ENCODE peak calls at places on chromosomes 12 and 14, in nine cellular contexts. K, E, N, P, M, R, C, Q and U are unnamed samples.

GRCh38 chr12:81257952-81258551 is 180.2 kb downstream of the ACSS3 start:
- DNase-seq in K (no peak), E (no peak), N (peak), P (no peak), M (no peak), R (peak), C (no peak), Q (no peak), U (peak)

GRCh38 chr14:38201137-38201828 is 6.4 kb upstream of the SSTR1 start:
- DNase-seq in K (no peak), E (no peak), N (no peak), P (no peak), M (no peak), R (no peak), C (no peak), Q (no peak), U (peak)

GRCh38 chr12:51960488-51960887 is 9.0 kb downstream of the ACVR1B start:
- DNase-seq in K (no peak), E (no peak), N (no peak), P (no peak), M (no peak), R (no peak), C (no peak), Q (no peak), U (no peak)

GRCh38 chr12:41604830-41605229 is 416.7 kb downstream of the PDZRN4 start:
- DNase-seq in K (no peak), E (no peak), N (no peak), P (no peak), M (no peak), R (peak), C (no peak), Q (no peak), U (no peak)

GRCh38 chr14:101377069-101377468 is 184.2 kb upstream of the DIO3 start:
- DNase-seq in K (no peak), E (no peak), N (no peak), P (no peak), M (no peak), R (no peak), C (no peak), Q (no peak), U (no peak)

GRCh38 chr12:62632521-62632920 is 165.9 kb downstream of the MON2 start:
- DNase-seq in K (peak), E (peak), N (no peak), P (peak), M (peak), R (peak), C (peak), Q (peak), U (peak)

GRCh38 chr14:34479694-34480093 is 17.7 kb upstream of the SPTSSA start:
- DNase-seq in K (no peak), E (no peak), N (no peak), P (no peak), M (no peak), R (no peak), C (no peak), Q (no peak), U (no peak)

GRCh38 chr14:50084666-50085065 is 31.7 kb downstream of the VCPKMT start:
- DNase-seq in K (no peak), E (no peak), N (no peak), P (no peak), M (no peak), R (no peak), C (no peak), Q (no peak), U (no peak)

GRCh38 chr12:11731455-11731854 is 82.0 kb downstream of the ETV6 start:
- DNase-seq in K (no peak), E (no peak), N (no peak), P (no peak), M (no peak), R (peak), C (no peak), Q (no peak), U (peak)

GRCh38 chr14:75435473-75435872 is 7.7 kb downstream of the JDP2 start:
- DNase-seq in K (no peak), E (no peak), N (no peak), P (no peak), M (no peak), R (no peak), C (no peak), Q (no peak), U (no peak)

GRCh38 chr14:94795372-94795771 is 25.5 kb upstream of the GSC start:
- DNase-seq in K (no peak), E (no peak), N (no peak), P (no peak), M (no peak), R (peak), C (no peak), Q (no peak), U (no peak)

GRCh38 chr14:67710209-67710608 is 8.5 kb downstream of the RDH12 start:
- DNase-seq in K (no peak), E (no peak), N (no peak), P (no peak), M (no peak), R (no peak), C (no peak), Q (no peak), U (no peak)

GRCh38 chr14:67704018-67704417 is 2.3 kb downstream of the RDH12 start:
- DNase-seq in K (no peak), E (no peak), N (no peak), P (no peak), M (no peak), R (no peak), C (no peak), Q (no peak), U (no peak)

GRCh38 chr14:67705211-67705610 is 3.5 kb downstream of the RDH12 start:
- DNase-seq in K (no peak), E (no peak), N (no peak), P (no peak), M (no peak), R (no peak), C (no peak), Q (no peak), U (no peak)

GRCh38 chr14:67704484-67705089 is 2.9 kb downstream of the RDH12 start:
- DNase-seq in K (peak), E (peak), N (peak), P (peak), M (no peak), R (peak), C (no peak), Q (no peak), U (peak)
- TF ChIP-seq CTCF in K (peak), E (peak), N (peak), P (peak), M (peak), R (peak), C (peak), Q (peak), U (peak)

DNA sequence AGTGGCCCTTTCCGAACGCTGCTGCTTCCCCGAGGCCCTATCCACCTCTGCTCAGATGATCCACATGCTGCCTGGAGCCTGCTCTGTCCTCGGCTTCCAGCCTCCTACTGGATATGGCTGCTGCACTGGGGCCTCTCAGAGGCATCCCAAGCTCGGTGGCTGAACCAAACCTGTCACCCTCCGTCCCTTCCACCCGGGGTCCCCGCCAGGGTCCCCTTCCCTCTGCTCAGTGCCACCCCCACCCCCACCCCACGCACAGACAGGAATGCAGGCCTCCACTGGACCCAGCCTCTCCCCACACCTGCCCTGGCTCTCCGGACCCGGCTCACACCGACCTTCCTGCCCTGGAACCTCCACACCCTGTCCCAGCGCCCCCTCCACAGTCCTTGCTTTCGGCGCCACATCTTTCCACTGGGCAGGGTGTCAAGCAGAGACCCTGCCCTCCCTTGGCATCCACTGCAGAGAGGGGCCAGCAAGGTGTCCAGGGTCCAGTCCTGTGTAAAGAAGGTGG is 6.1 kb downstream of the CEP170B start:
- DNase-seq in K (no peak), E (no peak), N (no peak), P (no peak), M (no peak), R (no peak), C (peak), Q (no peak), U (no peak)
- TF ChIP-seq CTCF in K (no peak), E (no peak), N (no peak), P (no peak), M (no peak), R (no peak), C (no peak), Q (no peak), U (no peak)

DNA sequence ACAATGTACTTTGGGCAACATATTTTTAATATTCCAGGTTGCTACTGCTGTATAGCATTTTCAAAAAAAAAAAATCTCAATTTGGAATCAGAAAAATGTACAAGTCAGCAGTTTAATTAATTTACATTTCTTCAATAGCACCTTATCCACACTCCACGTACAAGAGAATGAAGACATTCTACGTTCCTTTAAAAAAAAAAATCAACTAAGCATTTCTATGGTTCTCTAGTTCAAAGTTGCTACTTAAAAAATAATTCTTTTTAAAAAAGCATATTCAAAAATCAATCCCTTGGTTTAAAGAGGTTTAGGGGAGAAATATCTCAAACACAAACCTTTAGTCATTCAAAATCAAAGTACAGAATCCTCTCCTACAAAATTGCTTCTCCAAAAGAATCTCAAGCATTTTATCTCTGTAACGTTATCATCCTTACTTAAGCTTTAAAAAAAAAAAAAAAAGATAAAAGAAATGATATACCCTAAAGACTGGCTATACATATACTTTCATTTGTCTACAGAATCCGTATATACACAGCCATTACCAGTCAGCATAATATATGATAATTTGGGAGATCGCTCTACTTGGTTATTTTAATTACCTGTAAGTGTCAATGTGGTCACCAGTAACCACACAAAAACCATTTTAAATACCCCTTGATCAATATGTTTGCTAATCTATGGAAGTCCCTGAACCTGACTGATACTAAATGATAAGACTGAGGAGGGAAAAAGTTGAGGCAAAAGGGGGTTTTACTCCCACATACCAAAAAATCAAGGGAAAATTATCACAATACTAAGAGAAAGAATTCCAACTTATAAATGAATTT is 2.7 kb downstream of the MED13L start:
- DNase-seq in K (no peak), E (no peak), N (no peak), P (no peak), M (no peak), R (no peak), C (no peak), Q (no peak), U (no peak)
- TF ChIP-seq CTCF in K (no peak), E (no peak), N (no peak), P (peak), M (no peak), R (no peak), C (no peak), Q (no peak), U (no peak)

GRCh38 chr12:99620159-99620479 is 27.4 kb upstream of the GARIN6 start:
- DNase-seq in K (no peak), E (no peak), N (no peak), P (no peak), M (no peak), R (no peak), C (no peak), Q (no peak), U (no peak)

GRCh38 chr12:99618657-99619056 is 28.9 kb upstream of the GARIN6 start:
- DNase-seq in K (no peak), E (no peak), N (no peak), P (no peak), M (no peak), R (peak), C (no peak), Q (no peak), U (no peak)

GRCh38 chr12:99619389-99620158 is 28.0 kb upstream of the GARIN6 start:
- DNase-seq in K (no peak), E (no peak), N (peak), P (no peak), M (no peak), R (peak), C (no peak), Q (no peak), U (no peak)
- TF ChIP-seq CTCF in K (peak), E (peak), N (peak), P (peak), M (no peak), R (no peak), C (peak), Q (peak), U (peak)

GRCh38 chr14:54782803-54783659 is 119.6 kb downstream of the GCH1 start:
- DNase-seq in K (peak), E (no peak), N (no peak), P (no peak), M (no peak), R (no peak), C (no peak), Q (no peak), U (no peak)
- TF ChIP-seq CTCF in K (peak), E (no peak), N (peak), P (peak), M (no peak), R (no peak), C (no peak), Q (no peak), U (peak)

GRCh38 chr14:79562158-79562557 is 649.1 kb downstream of the DIO2 start:
- DNase-seq in K (no peak), E (no peak), N (no peak), P (no peak), M (no peak), R (no peak), C (no peak), Q (no peak), U (no peak)
- TF ChIP-seq CTCF in K (no peak), E (no peak), N (no peak), P (no peak), M (no peak), R (no peak), C (no peak), Q (no peak), U (no peak)

GRCh38 chr12:49366652-49367380 is 446 bp upstream of the SPATS2 start:
- DNase-seq in K (peak), E (peak), N (peak), P (peak), M (peak), R (peak), C (peak), Q (peak), U (peak)
- TF ChIP-seq CTCF in K (peak), E (peak), N (peak), P (peak), M (peak), R (no peak), C (no peak), Q (peak), U (peak)

GRCh38 chr12:120495723-120496352 is at the start of gene DYNLL1:
- DNase-seq in K (peak), E (peak), N (peak), P (peak), M (peak), R (peak), C (peak), Q (peak), U (peak)
- TF ChIP-seq CTCF in K (peak), E (no peak), N (no peak), P (no peak), M (peak), R (no peak), C (no peak), Q (no peak), U (no peak)

GRCh38 chr12:38844237-38844636 is 61.2 kb downstream of the CPNE8 start:
- DNase-seq in K (no peak), E (no peak), N (no peak), P (no peak), M (no peak), R (no peak), C (no peak), Q (no peak), U (no peak)

DNA sequence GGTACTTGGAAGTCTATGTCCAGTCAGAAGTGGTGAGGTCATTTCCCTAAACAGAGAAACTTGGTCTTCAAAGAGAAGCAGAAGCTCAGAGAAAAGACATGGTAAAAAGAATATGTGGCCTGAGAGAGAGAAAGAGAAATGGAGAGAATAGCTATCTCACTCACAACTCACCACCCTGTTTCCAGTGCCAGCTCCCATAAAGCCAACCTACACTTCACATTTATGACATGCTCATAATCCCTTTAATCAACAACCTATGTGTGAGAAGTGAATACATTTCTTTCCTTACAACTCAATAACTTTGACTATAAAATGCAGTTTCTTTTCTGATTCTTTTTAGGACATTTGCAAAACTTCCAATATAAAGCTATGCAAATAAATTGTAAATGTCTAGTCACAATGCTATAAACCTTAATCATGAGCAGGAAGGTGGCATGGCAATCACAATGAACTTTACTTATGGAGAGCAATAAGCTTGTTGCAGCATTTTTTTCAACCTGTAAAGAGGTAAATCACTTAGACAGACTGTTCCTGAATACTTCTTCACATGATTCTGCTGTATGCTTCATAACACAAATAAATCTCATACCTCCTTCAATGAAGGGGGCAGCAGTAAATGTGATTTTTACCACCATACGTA is 67.1 kb downstream of the CPNE8 start:
- DNase-seq in K (no peak), E (no peak), N (no peak), P (no peak), M (no peak), R (no peak), C (no peak), Q (no peak), U (no peak)
- TF ChIP-seq CTCF in K (no peak), E (no peak), N (no peak), P (no peak), M (no peak), R (no peak), C (no peak), Q (no peak), U (no peak)

GRCh38 chr14:31084385-31084784 is 58.2 kb upstream of the STRN3 start:
- DNase-seq in K (peak), E (no peak), N (no peak), P (no peak), M (no peak), R (no peak), C (no peak), Q (no peak), U (no peak)
- TF ChIP-seq CTCF in K (peak), E (no peak), N (no peak), P (no peak), M (no peak), R (no peak), C (no peak), Q (no peak), U (no peak)